ENCODE peak calls at places on chromosomes 13 and 19, in seven cellular contexts. One of them, this sample, is unnamed.

GRCh38 chr13:60448907-60449510 is 52.0 kb downstream of the TDRD3 start:
- DNase-seq in IMR-90: peak
- DNase-seq in H1: no peak
- DNase-seq in neuronal stem cell: peak
- DNase-seq in H9: no peak
- DNase-seq in mesendoderm: peak
- DNase-seq in trophoblast cell: peak
- DNase-seq in this sample: peak

GRCh38 chr19:39506944-39507714 is 7.8 kb upstream of the SELENOV start:
- DNase-seq in IMR-90: peak
- DNase-seq in H1: peak
- DNase-seq in neuronal stem cell: peak
- DNase-seq in H9: peak
- DNase-seq in mesendoderm: peak
- DNase-seq in trophoblast cell: peak
- DNase-seq in this sample: peak

GRCh38 chr13:66210677-66211076 is 1019.5 kb downstream of the PCDH9 start:
- DNase-seq in IMR-90: peak
- DNase-seq in H1: no peak
- DNase-seq in neuronal stem cell: no peak
- DNase-seq in H9: no peak
- DNase-seq in mesendoderm: no peak
- DNase-seq in trophoblast cell: peak
- DNase-seq in this sample: peak

GRCh38 chr13:108705031-108705430 is 75.6 kb downstream of the MYO16 start:
- DNase-seq in IMR-90: no peak
- DNase-seq in H1: no peak
- DNase-seq in neuronal stem cell: no peak
- DNase-seq in H9: no peak
- DNase-seq in mesendoderm: no peak
- DNase-seq in trophoblast cell: no peak
- DNase-seq in this sample: no peak

GRCh38 chr19:44903602-44904425 is 1.8 kb upstream of the APOE start:
- DNase-seq in IMR-90: peak
- DNase-seq in H1: peak
- DNase-seq in neuronal stem cell: peak
- DNase-seq in H9: peak
- DNase-seq in mesendoderm: peak
- DNase-seq in trophoblast cell: peak
- DNase-seq in this sample: peak

GRCh38 chr19:14648506-14648905 is 26.1 kb downstream of the ADGRE3 start:
- DNase-seq in IMR-90: no peak
- DNase-seq in H1: no peak
- DNase-seq in neuronal stem cell: no peak
- DNase-seq in H9: no peak
- DNase-seq in mesendoderm: no peak
- DNase-seq in trophoblast cell: no peak
- DNase-seq in this sample: no peak

GRCh38 chr19:53874384-53874995 is 6.8 kb downstream of the MYADM start:
- DNase-seq in IMR-90: no peak
- DNase-seq in H1: no peak
- DNase-seq in neuronal stem cell: no peak
- DNase-seq in H9: no peak
- DNase-seq in mesendoderm: no peak
- DNase-seq in trophoblast cell: no peak
- DNase-seq in this sample: peak

GRCh38 chr13:39765801-39766463 is 110.5 kb downstream of the COG6 start:
- DNase-seq in IMR-90: no peak
- DNase-seq in H1: no peak
- DNase-seq in neuronal stem cell: no peak
- DNase-seq in H9: peak
- DNase-seq in mesendoderm: peak
- DNase-seq in trophoblast cell: no peak
- DNase-seq in this sample: peak

GRCh38 chr13:91630916-91631315 is 232.5 kb downstream of the GPC5 start:
- DNase-seq in IMR-90: no peak
- DNase-seq in H1: no peak
- DNase-seq in neuronal stem cell: no peak
- DNase-seq in H9: no peak
- DNase-seq in mesendoderm: no peak
- DNase-seq in trophoblast cell: no peak
- DNase-seq in this sample: no peak

GRCh38 chr19:10289167-10289835 is 451 bp upstream of the ICAM5 start:
- DNase-seq in IMR-90: peak
- DNase-seq in H1: peak
- DNase-seq in neuronal stem cell: no peak
- DNase-seq in H9: peak
- DNase-seq in mesendoderm: peak
- DNase-seq in trophoblast cell: peak
- DNase-seq in this sample: peak

GRCh38 chr13:59358014-59358413 is 805.7 kb downstream of the DIAPH3 start:
- DNase-seq in IMR-90: no peak
- DNase-seq in H1: no peak
- DNase-seq in neuronal stem cell: no peak
- DNase-seq in H9: no peak
- DNase-seq in mesendoderm: peak
- DNase-seq in trophoblast cell: peak
- DNase-seq in this sample: peak

GRCh38 chr13:107271226-107271625 is 703.3 kb upstream of the ARGLU1 start:
- DNase-seq in IMR-90: peak
- DNase-seq in H1: peak
- DNase-seq in neuronal stem cell: no peak
- DNase-seq in H9: peak
- DNase-seq in mesendoderm: peak
- DNase-seq in trophoblast cell: no peak
- DNase-seq in this sample: peak

GRCh38 chr13:64453831-64454230 is 2776.3 kb downstream of the PCDH9 start:
- DNase-seq in IMR-90: peak
- DNase-seq in H1: no peak
- DNase-seq in neuronal stem cell: peak
- DNase-seq in H9: no peak
- DNase-seq in mesendoderm: no peak
- DNase-seq in trophoblast cell: no peak
- DNase-seq in this sample: no peak

GRCh38 chr19:40611900-40612698 is 10.9 kb downstream of the LTBP4 start:
- DNase-seq in IMR-90: no peak
- DNase-seq in H1: no peak
- DNase-seq in neuronal stem cell: no peak
- DNase-seq in H9: no peak
- DNase-seq in mesendoderm: no peak
- DNase-seq in trophoblast cell: no peak
- DNase-seq in this sample: no peak

GRCh38 chr19:40612831-40613668 is 11.9 kb downstream of the LTBP4 start:
- DNase-seq in IMR-90: no peak
- DNase-seq in H1: peak
- DNase-seq in neuronal stem cell: no peak
- DNase-seq in H9: peak
- DNase-seq in mesendoderm: peak
- DNase-seq in trophoblast cell: no peak
- DNase-seq in this sample: peak

GRCh38 chr19:40616178-40616577 is 15.0 kb downstream of the LTBP4 start:
- DNase-seq in IMR-90: no peak
- DNase-seq in H1: no peak
- DNase-seq in neuronal stem cell: no peak
- DNase-seq in H9: no peak
- DNase-seq in mesendoderm: no peak
- DNase-seq in trophoblast cell: no peak
- DNase-seq in this sample: no peak

GRCh38 chr19:40614595-40615411 is 13.6 kb downstream of the LTBP4 start:
- DNase-seq in IMR-90: peak
- DNase-seq in H1: peak
- DNase-seq in neuronal stem cell: peak
- DNase-seq in H9: peak
- DNase-seq in mesendoderm: peak
- DNase-seq in trophoblast cell: peak
- DNase-seq in this sample: peak

DNA sequence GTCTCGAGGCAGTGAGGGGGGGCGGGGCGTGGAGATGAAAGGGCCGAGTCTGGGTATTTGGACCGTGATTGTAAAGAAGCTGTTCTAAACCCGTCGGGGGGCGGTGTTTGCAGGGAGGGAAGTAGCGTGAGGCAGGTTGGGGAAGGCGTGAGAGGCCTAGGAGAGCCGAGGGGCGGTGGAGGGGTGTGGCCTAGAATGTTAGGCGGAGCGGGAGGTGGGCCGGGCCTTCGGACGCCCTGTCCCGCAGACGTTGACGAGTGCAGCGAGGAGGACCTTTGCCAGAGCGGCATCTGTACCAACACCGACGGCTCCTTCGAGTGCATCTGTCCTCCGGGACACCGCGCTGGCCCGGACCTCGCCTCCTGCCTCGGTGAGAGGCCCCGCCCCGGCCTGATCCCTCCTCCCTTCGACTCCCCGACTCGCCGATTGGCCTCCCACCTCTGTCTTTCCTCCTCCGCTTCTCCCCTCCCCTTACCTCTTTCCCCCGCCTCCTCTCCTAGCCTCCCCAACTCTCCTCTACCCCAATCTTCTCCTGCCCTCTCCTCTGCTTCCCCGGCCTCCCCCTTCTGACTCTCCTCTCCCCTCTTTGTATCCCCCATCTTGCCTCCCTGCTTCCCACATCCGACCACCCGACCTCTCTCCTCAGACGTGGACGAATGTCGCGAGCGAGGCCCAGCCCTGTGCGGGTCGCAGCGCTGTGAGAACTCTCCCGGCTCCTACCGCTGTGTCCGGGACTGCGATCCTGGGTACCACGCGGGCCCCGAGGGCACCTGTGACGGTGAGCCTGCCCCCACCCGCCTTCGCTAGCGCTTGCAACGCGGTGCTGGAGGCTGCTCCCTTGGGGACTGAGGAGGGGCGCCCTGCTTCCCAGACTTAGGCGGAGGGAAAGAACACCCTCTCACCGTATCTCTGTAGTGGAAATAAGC is 12.8 kb downstream of the LTBP4 start:
- DNase-seq in IMR-90: peak
- DNase-seq in H1: peak
- DNase-seq in neuronal stem cell: no peak
- DNase-seq in H9: peak
- DNase-seq in mesendoderm: peak
- DNase-seq in trophoblast cell: peak
- DNase-seq in this sample: peak
- H3K4ac ChIP-seq in IMR-90: peak
- H3K4ac ChIP-seq in H1: peak
- H3K4ac ChIP-seq in neuronal stem cell: peak
- H3K4ac ChIP-seq in H9: no peak
- H3K4ac ChIP-seq in mesendoderm: peak
- H3K4ac ChIP-seq in trophoblast cell: peak
- H3K4ac ChIP-seq in this sample: peak

DNA sequence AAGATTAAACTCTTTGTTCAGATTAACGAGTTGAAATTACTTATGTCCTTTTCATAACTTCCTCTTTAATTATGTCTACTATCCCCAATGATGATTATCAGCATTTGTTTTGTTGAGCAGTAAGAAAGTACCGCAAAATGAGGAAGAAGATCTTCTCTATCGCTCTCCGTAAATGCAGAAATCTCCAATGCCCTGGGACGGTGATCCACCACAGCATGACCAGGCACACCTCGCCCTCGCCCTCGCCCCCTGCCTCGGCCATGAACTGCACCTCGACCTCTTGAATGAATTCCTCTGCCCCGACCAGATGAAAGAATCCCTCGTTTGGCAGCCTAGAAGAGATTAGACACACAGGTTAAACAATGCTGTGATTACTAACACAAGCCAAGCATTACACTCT is 69.1 kb downstream of the RBM26 start:
- DNase-seq in IMR-90: no peak
- DNase-seq in H1: no peak
- DNase-seq in neuronal stem cell: no peak
- DNase-seq in H9: no peak
- DNase-seq in mesendoderm: peak
- DNase-seq in trophoblast cell: no peak
- DNase-seq in this sample: no peak
- H3K4ac ChIP-seq in IMR-90: no peak
- H3K4ac ChIP-seq in H1: no peak
- H3K4ac ChIP-seq in neuronal stem cell: no peak
- H3K4ac ChIP-seq in H9: no peak
- H3K4ac ChIP-seq in mesendoderm: no peak
- H3K4ac ChIP-seq in trophoblast cell: no peak
- H3K4ac ChIP-seq in this sample: no peak

DNA sequence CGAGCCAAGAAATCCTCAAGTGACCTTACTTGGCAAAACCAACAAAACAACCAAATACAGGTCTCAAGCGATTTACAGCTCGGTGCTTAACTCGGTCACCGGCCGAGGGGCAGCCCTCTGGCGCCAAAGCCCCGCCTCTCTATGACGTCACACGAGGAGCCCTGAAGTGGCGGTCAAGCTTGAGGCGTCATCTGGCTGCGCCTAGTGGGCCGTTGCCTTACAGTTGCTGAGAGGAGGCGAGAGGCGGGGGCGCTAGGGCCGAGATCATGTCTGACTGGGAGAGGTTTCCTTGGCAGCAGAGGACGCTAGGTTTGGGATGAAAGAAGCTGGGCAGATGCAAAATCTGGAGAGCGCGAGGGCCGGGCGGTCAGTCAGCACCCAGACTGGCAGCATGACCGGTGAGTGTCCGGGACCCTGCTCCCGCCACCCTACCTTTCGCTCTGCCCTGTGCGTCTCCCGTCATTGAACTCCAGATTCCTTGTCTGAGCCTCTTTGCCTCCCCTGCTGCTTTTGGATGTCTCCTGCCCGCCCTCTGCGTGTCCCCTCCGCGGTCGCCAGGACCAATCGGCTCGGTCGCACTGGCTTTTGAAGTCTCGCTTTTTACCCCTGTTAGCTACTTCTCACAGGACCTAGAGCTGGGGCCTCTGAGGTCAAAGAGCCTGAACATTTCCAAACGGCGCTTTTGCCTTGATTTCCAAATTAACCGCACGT is at the start of gene CDADC1:
- DNase-seq in IMR-90: peak
- DNase-seq in H1: peak
- DNase-seq in neuronal stem cell: peak
- DNase-seq in H9: peak
- DNase-seq in mesendoderm: peak
- DNase-seq in trophoblast cell: peak
- DNase-seq in this sample: peak
- H3K4ac ChIP-seq in IMR-90: peak
- H3K4ac ChIP-seq in H1: peak
- H3K4ac ChIP-seq in neuronal stem cell: no peak
- H3K4ac ChIP-seq in H9: no peak
- H3K4ac ChIP-seq in mesendoderm: no peak
- H3K4ac ChIP-seq in trophoblast cell: peak
- H3K4ac ChIP-seq in this sample: peak

GRCh38 chr13:44703371-44703770 is 127.2 kb upstream of the TSC22D1 start:
- DNase-seq in IMR-90: peak
- DNase-seq in H1: no peak
- DNase-seq in neuronal stem cell: no peak
- DNase-seq in H9: no peak
- DNase-seq in mesendoderm: no peak
- DNase-seq in trophoblast cell: no peak
- DNase-seq in this sample: peak
- H3K4ac ChIP-seq in IMR-90: peak
- H3K4ac ChIP-seq in H1: no peak
- H3K4ac ChIP-seq in neuronal stem cell: no peak
- H3K4ac ChIP-seq in H9: no peak
- H3K4ac ChIP-seq in mesendoderm: no peak
- H3K4ac ChIP-seq in trophoblast cell: no peak
- H3K4ac ChIP-seq in this sample: no peak

This sample was measured in mesenchymal stem cell.